ENCODE peak calls at places on chromosomes 1 and 21, in eight cellular contexts. M, R, N, F, H, B, T and Q are unnamed samples.

GRCh38 chr1:33141781-33142180 is 40.1 kb downstream of the TRIM62 start:
- DNase-seq in H (no peak), T (no peak), N (no peak), M (no peak), B (no peak), R (no peak), F (no peak), Q (no peak)

GRCh38 chr21:37974081-37974480 is 57.8 kb upstream of the KCNJ6 start:
- DNase-seq in H (no peak), T (no peak), N (no peak), R (no peak), M (no peak), F (no peak), B (no peak), Q (no peak)

GRCh38 chr1:62439652-62440371 is 3.0 kb downstream of the USP1 start:
- DNase-seq in H (peak), F (no peak), M (no peak), B (no peak), R (no peak), T (no peak), N (no peak), Q (no peak)

GRCh38 chr1:36224537-36225297 is 474 bp downstream of the THRAP3 start:
- DNase-seq in N (peak), B (peak), T (no peak), H (peak), R (peak), M (no peak), F (peak), Q (no peak)

GRCh38 chr1:109630081-109630880 is 10.6 kb downstream of the AMPD2 start:
- DNase-seq in H (no peak), T (no peak), M (peak), B (peak), R (no peak), N (peak), F (no peak), Q (no peak)

GRCh38 chr21:20875741-20876140 is 122.5 kb upstream of the NCAM2 start:
- DNase-seq in N (no peak), B (peak), R (no peak), F (no peak), M (no peak), H (no peak), T (no peak), Q (no peak)

GRCh38 chr1:32249831-32250525 is 1.1 kb upstream of the LCK start:
- DNase-seq in T (peak), R (no peak), B (no peak), M (peak), H (peak), N (peak), F (peak), Q (no peak)

GRCh38 chr1:3564921-3565831 is 46.1 kb downstream of the MEGF6 start:
- DNase-seq in B (peak), R (no peak), T (no peak), M (no peak), F (no peak), H (peak), N (peak), Q (no peak)

GRCh38 chr1:238465449-238465848 is 574.7 kb upstream of the ZP4 start:
- DNase-seq in N (no peak), R (no peak), T (no peak), M (no peak), B (no peak), H (no peak), F (no peak), Q (no peak)

GRCh38 chr1:165235777-165236285 is 120.7 kb downstream of the LMX1A start:
- DNase-seq in N (peak), T (no peak), H (no peak), M (no peak), B (peak), F (no peak), R (no peak), Q (peak)

GRCh38 chr1:64478594-64479248 is 8.8 kb downstream of the CACHD1 start:
- DNase-seq in R (no peak), N (no peak), H (no peak), M (no peak), T (no peak), B (no peak), F (no peak), Q (no peak)

GRCh38 chr1:36203554-36204346 is 20.5 kb upstream of the THRAP3 start:
- DNase-seq in B (no peak), N (peak), H (peak), M (no peak), R (no peak), T (peak), F (peak), Q (peak)

GRCh38 chr1:196608401-196609113 is at the start of gene KCNT2:
- DNase-seq in F (peak), M (peak), B (peak), N (peak), R (no peak), H (peak), T (peak), Q (peak)

GRCh38 chr1:143691971-143692529 is 279.7 kb downstream of the FAM72C start:
- DNase-seq in N (no peak), F (no peak), B (no peak), M (no peak), R (no peak), T (no peak), H (no peak), Q (no peak)

GRCh38 chr1:179287946-179288345 is 5.7 kb upstream of the SOAT1 start:
- DNase-seq in T (no peak), B (no peak), H (no peak), F (no peak), N (no peak), M (no peak), R (no peak), Q (no peak)

GRCh38 chr21:32306021-32306780 is 7.5 kb downstream of the MRAP start:
- DNase-seq in T (no peak), M (no peak), F (no peak), N (no peak), H (no peak), R (no peak), B (peak), Q (no peak)

GRCh38 chr1:55560246-55560645 is 345.1 kb upstream of the USP24 start:
- DNase-seq in M (no peak), R (no peak), T (no peak), N (no peak), B (no peak), H (no peak), F (no peak), Q (no peak)

GRCh38 chr1:201501144-201501543 is 5.8 kb downstream of the CSRP1 start:
- DNase-seq in F (no peak), N (no peak), H (peak), R (no peak), B (no peak), M (no peak), T (no peak), Q (no peak)

GRCh38 chr21:39908265-39908923 is 41.2 kb downstream of the PCP4 start:
- DNase-seq in T (no peak), N (no peak), M (no peak), R (no peak), F (no peak), H (no peak), B (peak), Q (no peak)

GRCh38 chr1:66048011-66048410 is 255.3 kb downstream of the PDE4B start:
- DNase-seq in M (no peak), H (peak), T (no peak), N (no peak), B (no peak), F (no peak), R (no peak), Q (no peak)

GRCh38 chr1:210405316-210405715 is 76.6 kb downstream of the HHAT start:
- DNase-seq in H (no peak), F (no peak), M (no peak), N (no peak), B (no peak), R (no peak), T (no peak), Q (no peak)

GRCh38 chr1:156826596-156826995 is 9.9 kb upstream of the SH2D2A start:
- DNase-seq in B (no peak), N (no peak), R (no peak), T (no peak), M (no peak), H (peak), F (no peak), Q (no peak)

GRCh38 chr1:111283838-111284237 is 6.8 kb upstream of the CHIA start:
- DNase-seq in H (no peak), T (no peak), R (no peak), F (no peak), M (no peak), N (no peak), B (no peak), Q (no peak)

GRCh38 chr1:155989992-155990325 is 11.6 kb upstream of the ARHGEF2 start:
- DNase-seq in M (no peak), H (no peak), R (no peak), B (no peak), T (no peak), N (no peak), F (no peak), Q (no peak)

DNA sequence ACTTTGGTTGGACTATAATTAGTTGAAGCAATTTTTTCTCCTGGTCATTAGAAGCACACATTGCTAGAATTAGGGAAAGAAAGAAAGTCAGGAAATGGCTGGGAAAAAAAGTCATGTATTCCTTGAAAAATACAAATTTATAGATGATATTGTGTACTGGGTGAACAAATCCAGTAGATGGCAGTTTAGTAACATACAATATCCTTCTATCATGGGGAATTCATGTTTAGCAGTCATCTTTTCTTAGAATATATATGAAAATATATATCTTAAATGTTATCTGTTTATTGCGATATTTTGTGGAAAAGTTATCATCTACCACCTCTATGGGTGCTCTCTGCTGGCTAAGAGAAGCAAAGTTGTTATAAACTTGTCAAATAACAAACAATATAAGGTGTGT is 13.1 kb upstream of the ZRANB2 start:
- DNase-seq in F (no peak), N (no peak), B (no peak), R (no peak), M (no peak), H (peak), T (no peak), Q (no peak)
- TF ChIP-seq CTCF in F (no peak), N (no peak), B (no peak), R (no peak), M (peak), H (peak), T (peak), Q (peak)

GRCh38 chr1:118986291-118986838 is 1.8 kb downstream of the TBX15 start:
- DNase-seq in R (no peak), N (no peak), M (no peak), T (no peak), H (no peak), B (peak), F (no peak), Q (no peak)
- H3K4me3 ChIP-seq in R (no peak), N (no peak), M (no peak), T (no peak), H (no peak), B (peak), F (no peak), Q (no peak)

GRCh38 chr21:35616090-35616489 is 444.2 kb downstream of the SETD4 start:
- DNase-seq in M (no peak), H (peak), N (no peak), R (peak), F (no peak), B (no peak), T (no peak), Q (peak)
- TF ChIP-seq CTCF in M (peak), H (peak), N (no peak), R (peak), F (no peak), B (no peak), T (no peak), Q (peak)

GRCh38 chr1:26066857-26067256 is 573 bp downstream of the TRIM63 start:
- DNase-seq in M (no peak), T (no peak), N (peak), R (no peak), H (no peak), B (no peak), F (peak), Q (no peak)
- H3K4me3 ChIP-seq in M (no peak), T (no peak), N (no peak), R (no peak), H (no peak), B (no peak), F (peak), Q (peak)

DNA sequence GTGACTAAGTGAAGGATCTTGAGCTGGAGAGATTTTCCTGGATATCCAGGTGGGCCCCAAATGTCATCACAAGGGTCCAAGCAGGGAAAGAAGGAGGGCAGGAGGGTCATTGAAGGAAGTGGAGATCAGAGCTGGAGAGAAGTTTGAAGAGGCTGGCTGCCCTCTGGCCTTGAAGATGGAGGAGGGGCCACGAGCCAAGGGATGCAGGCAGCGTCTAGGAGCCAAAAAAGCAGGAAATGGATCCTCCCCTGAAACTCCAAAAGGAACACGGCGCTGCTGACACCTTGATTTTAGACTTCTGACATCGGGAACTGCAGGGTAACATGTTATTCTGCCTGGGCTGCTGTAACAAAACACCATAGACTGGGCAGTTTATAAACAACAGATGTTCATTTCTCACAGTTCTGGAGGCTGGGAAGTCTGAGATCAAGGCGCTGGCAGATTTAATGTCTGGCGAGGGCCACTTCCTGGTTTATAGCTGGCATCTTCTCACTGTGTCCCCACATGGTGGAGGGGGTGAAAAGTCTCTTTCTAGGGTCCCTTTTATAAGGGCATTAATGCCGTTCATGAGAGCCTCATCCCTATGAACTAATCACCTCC is 28.8 kb upstream of the ZBTB21 start:
- DNase-seq in T (no peak), M (no peak), R (no peak), H (peak), F (no peak), N (peak), B (no peak), Q (no peak)
- TF ChIP-seq CTCF in T (no peak), M (no peak), R (no peak), H (no peak), F (no peak), N (no peak), B (no peak), Q (no peak)